ENCODE peak calls at places on chromosomes 16 and 17, in ten cellular contexts. B is Caco-2, H is endothelial cell of umbilical vein, V is stomach, G is tibial nerve, W is neural progenitor cell, I is tibial artery, K is right lobe of liver, L is cardiac muscle cell, O is pancreas. R is an unnamed sample.

GRCh38 chr17:27332485-27333409 is 38.8 kb downstream of the WSB1 start:
- DNase-seq in B (peak; percentile 99), H (peak; percentile 98), V (peak; percentile 97), G (peak; percentile 95), W (peak; percentile 97), I (peak; percentile 100), K (peak; percentile 99), L (peak; percentile 99), O (peak; percentile 99), R (peak; percentile 95)

GRCh38 chr17:16919663-16920627 is 52.0 kb downstream of the TNFRSF13B start:
- DNase-seq in B (no peak), H (no peak), V (peak; percentile 14), G (no peak), W (no peak), I (peak; percentile 51), K (no peak), L (no peak), O (no peak), R (no peak)

GRCh38 chr17:73718912-73719311 is 74.7 kb upstream of the SDK2 start:
- DNase-seq in B (no peak), H (no peak), V (no peak), G (peak; percentile 6), W (no peak), I (no peak), K (no peak), L (no peak), O (no peak), R (no peak)

GRCh38 chr17:61731330-61731729 is 132.0 kb downstream of the BRIP1 start:
- DNase-seq in B (no peak), H (peak; percentile 60), V (no peak), G (no peak), W (no peak), I (no peak), K (no peak), L (no peak), O (no peak), R (no peak)

GRCh38 chr16:4314532-4315184 is 1.2 kb upstream of the GLIS2 start:
- DNase-seq in B (peak; percentile 58), H (peak; percentile 36), V (no peak), G (no peak), W (peak; percentile 55), I (peak; percentile 74), K (no peak), L (peak; percentile 59), O (peak; percentile 42), R (no peak)

GRCh38 chr17:48711128-48711527 is 11.2 kb downstream of the PRAC1 start:
- DNase-seq in B (no peak), H (no peak), V (no peak), G (no peak), W (no peak), I (no peak), K (no peak), L (no peak), O (no peak), R (no peak)

GRCh38 chr17:6823011-6823442 is 8.5 kb downstream of the TEKT1 start:
- DNase-seq in B (peak; percentile 22), H (peak; percentile 52), V (no peak), G (no peak), W (no peak), I (no peak), K (no peak), L (peak; percentile 75), O (no peak), R (no peak)

GRCh38 chr17:74919440-74920305 is 3.4 kb downstream of the USH1G start:
- DNase-seq in B (no peak), H (no peak), V (peak; percentile 33), G (no peak), W (peak; percentile 56), I (no peak), K (no peak), L (peak; percentile 30), O (no peak), R (no peak)

GRCh38 chr17:4480929-4481898 is 17.5 kb upstream of the SPNS2 start:
- DNase-seq in B (no peak), H (no peak), V (peak; percentile 78), G (no peak), W (no peak), I (peak; percentile 61), K (no peak), L (no peak), O (no peak), R (no peak)

GRCh38 chr17:40069751-40070643 is 7.2 kb downstream of the THRA start:
- DNase-seq in B (no peak), H (peak; percentile 53), V (peak; percentile 78), G (peak; percentile 50), W (no peak), I (no peak), K (no peak), L (peak; percentile 44), O (peak; percentile 59), R (no peak)

GRCh38 chr16:13633381-13633861 is 286.5 kb upstream of the ERCC4 start:
- DNase-seq in B (no peak), H (no peak), V (no peak), G (no peak), W (no peak), I (no peak), K (no peak), L (no peak), O (no peak), R (no peak)

GRCh38 chr16:28591355-28591754 is 5.5 kb downstream of the SULT1A2 start:
- DNase-seq in B (no peak), H (no peak), V (no peak), G (no peak), W (no peak), I (no peak), K (no peak), L (no peak), O (no peak), R (no peak)

GRCh38 chr17:80477647-80478478 is 1.5 kb upstream of the NPTX1 start:
- DNase-seq in B (no peak), H (peak; percentile 21), V (no peak), G (no peak), W (peak; percentile 91), I (no peak), K (no peak), L (peak; percentile 54), O (no peak), R (no peak)

GRCh38 chr17:29112780-29113295 is 67.4 kb downstream of the MYO18A start:
- DNase-seq in B (no peak), H (no peak), V (peak; percentile 28), G (peak; percentile 67), W (no peak), I (no peak), K (no peak), L (peak; percentile 81), O (no peak), R (no peak)

GRCh38 chr16:12386076-12386641 is 409.6 kb downstream of the SNX29 start:
- DNase-seq in B (no peak), H (no peak), V (no peak), G (no peak), W (no peak), I (no peak), K (no peak), L (no peak), O (no peak), R (no peak)

GRCh38 chr17:47064684-47065083 is 85.6 kb upstream of the RPRML start:
- DNase-seq in B (no peak), H (no peak), V (no peak), G (no peak), W (no peak), I (no peak), K (no peak), L (no peak), O (no peak), R (no peak)

GRCh38 chr17:64230551-64231408 is 32.3 kb downstream of the TEX2 start:
- DNase-seq in B (no peak), H (peak; percentile 28), V (no peak), G (peak; percentile 13), W (no peak), I (no peak), K (no peak), L (peak; percentile 86), O (no peak), R (no peak)
- TF ChIP-seq CTCF in B (no peak), H (no peak), V (no peak), G (no peak), W (no peak), I (no peak), K (no peak), L (no peak), O (no peak), R (no peak)

DNA sequence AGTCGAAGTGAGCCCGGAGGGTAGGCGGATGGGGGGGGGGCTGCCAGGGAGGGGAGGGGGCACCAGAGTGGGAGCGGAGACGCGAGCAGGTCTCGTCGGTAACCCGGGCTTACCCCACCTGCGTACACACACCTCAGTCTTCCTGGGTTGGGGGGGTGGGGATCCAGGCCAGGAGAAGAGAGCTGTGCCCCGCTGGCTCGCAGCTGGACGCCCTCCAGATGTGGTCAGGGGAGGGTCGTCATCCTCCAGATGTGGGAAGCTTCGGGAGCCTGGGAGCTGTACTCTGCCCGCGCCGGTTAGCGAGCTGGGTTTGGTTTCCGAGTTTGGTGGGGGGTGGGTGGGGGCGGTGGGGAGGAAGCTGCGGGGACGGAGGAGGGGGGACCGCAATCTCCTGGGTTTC is 1.3 kb downstream of the CACNA1G start:
- DNase-seq in B (no peak), H (no peak), V (no peak), G (no peak), W (no peak), I (no peak), K (no peak), L (no peak), O (no peak), R (no peak)
- H3K4me3 ChIP-seq in B (peak overlapping the region; percentile 41), H (no peak overlapping the region), V (peak overlapping the region; percentile 76), G (no peak overlapping the region), W (peak overlapping the region; percentile 86), I (no peak overlapping the region), K (no peak overlapping the region), L (peak overlapping the region; percentile 64), O (no peak overlapping the region), R (no peak overlapping the region)

GRCh38 chr16:46889245-46889941 is 5.2 kb downstream of the GPT2 start:
- DNase-seq in B (no peak), H (no peak), V (no peak), G (no peak), W (no peak), I (no peak), K (no peak), L (no peak), O (no peak), R (no peak)
- H3K36me3 ChIP-seq in B (peaks cover 3% of the 10 kb centered on the region), H (no peaks in the 10 kb centered on the region), V (no peaks in the 10 kb centered on the region), G (no peaks in the 10 kb centered on the region), W (peaks cover 6% of the 10 kb centered on the region), I (no peaks in the 10 kb centered on the region), K (peaks cover 7% of the 10 kb centered on the region), L (no peaks in the 10 kb centered on the region), O (no peaks in the 10 kb centered on the region), R (no peaks in the 10 kb centered on the region)

DNA sequence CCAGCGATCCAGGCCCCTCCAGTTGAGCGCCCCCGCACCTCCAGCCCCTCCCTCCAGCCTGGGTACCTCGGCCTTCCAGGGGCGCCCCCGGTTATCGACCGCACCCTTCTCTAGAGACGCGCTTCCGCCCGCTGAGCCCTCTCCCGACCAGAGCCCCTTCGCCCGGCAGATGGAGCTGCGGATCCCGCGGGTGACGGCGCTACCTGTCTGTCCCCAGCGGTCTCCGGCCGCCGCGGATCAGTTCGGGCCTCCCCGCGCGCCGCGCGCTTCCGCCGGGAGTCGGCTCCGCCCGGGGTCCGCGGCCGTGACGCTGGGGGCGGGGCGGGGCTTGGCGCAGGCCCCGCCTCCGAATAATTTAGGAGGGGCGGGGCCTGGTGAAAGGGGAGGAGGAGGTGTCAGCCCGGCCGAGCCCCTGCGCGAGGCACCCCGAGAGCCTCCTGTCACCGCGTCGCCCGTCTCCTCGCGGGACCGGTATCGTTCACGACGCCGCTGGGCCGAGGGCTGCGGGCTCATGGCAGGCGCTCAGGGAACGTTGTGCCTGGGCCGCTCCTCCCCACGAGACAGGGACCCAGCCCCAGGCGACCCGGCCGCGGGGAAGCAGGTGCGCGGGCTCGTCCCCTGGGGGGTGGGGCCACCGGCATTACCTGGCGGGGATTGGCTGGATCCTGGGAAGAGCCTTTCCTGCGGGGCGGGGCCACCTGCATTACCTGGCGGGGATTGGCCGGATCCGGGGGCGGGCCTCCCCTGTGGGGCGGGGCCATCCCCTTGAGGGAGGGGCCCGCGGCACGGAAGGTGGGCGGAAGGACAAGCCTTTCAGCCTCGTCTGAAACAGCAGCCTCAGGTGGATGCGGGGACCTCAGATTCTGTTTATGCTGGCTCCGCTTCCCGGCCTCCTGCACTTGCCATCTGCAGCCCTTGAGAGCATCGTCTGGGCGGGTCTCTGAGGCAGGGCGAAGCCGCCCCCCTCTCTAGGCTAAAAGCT is at the start of gene SPATA2L:
- DNase-seq in B (peak; percentile 100), H (peak; percentile 71), V (peak; percentile 98), G (peak; percentile 62), W (peak; percentile 98), I (peak; percentile 88), K (peak; percentile 97), L (peak; percentile 82), O (peak; percentile 97), R (peak; percentile 96)
- TF ChIP-seq CTCF in B (peak; percentile 41), H (no peak), V (no peak), G (peak; percentile 28), W (peak; percentile 28), I (no peak), K (no peak), L (no peak), O (no peak), R (peak; percentile 35)

R was measured in GM06990.